ENCODE peak calls at places on chromosomes 5 and 9, in eight cellular contexts. One of them, this sample, is unnamed.
A peak's percentile ranks its signal among the peaks of the same experiment; 100 is the strongest.

GRCh38 chr5:102749416-102750021 is 5.6 kb upstream of the PAM start:
- DNase-seq in Peyer's patch: no peak
- DNase-seq in fibroblast of lung: no peak
- DNase-seq in tibial artery: no peak
- DNase-seq in CD8-positive, alpha-beta T cell: no peak
- DNase-seq in AG04450: no peak
- DNase-seq in prostate gland: no peak
- DNase-seq in right lobe of liver: no peak
- DNase-seq in this sample: no peak

GRCh38 chr9:33346564-33346963 is 55.8 kb downstream of the AQP7 start:
- DNase-seq in Peyer's patch: no peak
- DNase-seq in fibroblast of lung: no peak
- DNase-seq in tibial artery: no peak
- DNase-seq in CD8-positive, alpha-beta T cell: no peak
- DNase-seq in AG04450: no peak
- DNase-seq in prostate gland: no peak
- DNase-seq in right lobe of liver: no peak
- DNase-seq in this sample: no peak

GRCh38 chr5:6867712-6868111 is 154.5 kb downstream of the TENT4A start:
- DNase-seq in Peyer's patch: no peak
- DNase-seq in fibroblast of lung: no peak
- DNase-seq in tibial artery: no peak
- DNase-seq in CD8-positive, alpha-beta T cell: no peak
- DNase-seq in AG04450: no peak
- DNase-seq in prostate gland: no peak
- DNase-seq in right lobe of liver: no peak
- DNase-seq in this sample: no peak

GRCh38 chr5:7756453-7756852 is 94.5 kb downstream of the CFAP90 start:
- DNase-seq in Peyer's patch: no peak
- DNase-seq in fibroblast of lung: no peak
- DNase-seq in tibial artery: peak; percentile 69
- DNase-seq in CD8-positive, alpha-beta T cell: no peak
- DNase-seq in AG04450: no peak
- DNase-seq in prostate gland: no peak
- DNase-seq in right lobe of liver: no peak
- DNase-seq in this sample: no peak

GRCh38 chr5:64637144-64637543 is 53.2 kb upstream of the SHISAL2B start:
- DNase-seq in Peyer's patch: no peak
- DNase-seq in fibroblast of lung: no peak
- DNase-seq in tibial artery: no peak
- DNase-seq in CD8-positive, alpha-beta T cell: no peak
- DNase-seq in AG04450: no peak
- DNase-seq in prostate gland: no peak
- DNase-seq in right lobe of liver: no peak
- DNase-seq in this sample: no peak

GRCh38 chr5:133992429-133993151 is 12.2 kb downstream of the VDAC1 start:
- DNase-seq in Peyer's patch: no peak
- DNase-seq in fibroblast of lung: no peak
- DNase-seq in tibial artery: peak; percentile 70
- DNase-seq in CD8-positive, alpha-beta T cell: no peak
- DNase-seq in AG04450: no peak
- DNase-seq in prostate gland: no peak
- DNase-seq in right lobe of liver: no peak
- DNase-seq in this sample: no peak

GRCh38 chr5:124231794-124232193 is 514.6 kb downstream of the ZNF608 start:
- DNase-seq in Peyer's patch: no peak
- DNase-seq in fibroblast of lung: no peak
- DNase-seq in tibial artery: no peak
- DNase-seq in CD8-positive, alpha-beta T cell: no peak
- DNase-seq in AG04450: no peak
- DNase-seq in prostate gland: no peak
- DNase-seq in right lobe of liver: no peak
- DNase-seq in this sample: no peak

GRCh38 chr9:93244510-93245436 is 60.8 kb downstream of the WNK2 start:
- DNase-seq in Peyer's patch: no peak
- DNase-seq in fibroblast of lung: no peak
- DNase-seq in tibial artery: no peak
- DNase-seq in CD8-positive, alpha-beta T cell: no peak
- DNase-seq in AG04450: no peak
- DNase-seq in prostate gland: no peak
- DNase-seq in right lobe of liver: no peak
- DNase-seq in this sample: no peak

GRCh38 chr9:93096131-93096802 is at the start of gene CARD19:
- DNase-seq in Peyer's patch: peak; percentile 79
- DNase-seq in fibroblast of lung: peak; percentile 50
- DNase-seq in tibial artery: peak; percentile 88
- DNase-seq in CD8-positive, alpha-beta T cell: peak; percentile 55
- DNase-seq in AG04450: no peak
- DNase-seq in prostate gland: peak; percentile 55
- DNase-seq in right lobe of liver: peak; percentile 75
- DNase-seq in this sample: peak; percentile 24

GRCh38 chr9:131874447-131874846 is 134.6 kb upstream of the RAPGEF1 start:
- DNase-seq in Peyer's patch: no peak
- DNase-seq in fibroblast of lung: no peak
- DNase-seq in tibial artery: no peak
- DNase-seq in CD8-positive, alpha-beta T cell: no peak
- DNase-seq in AG04450: no peak
- DNase-seq in prostate gland: no peak
- DNase-seq in right lobe of liver: no peak
- DNase-seq in this sample: no peak

GRCh38 chr9:124139001-124139400 is 118.7 kb upstream of the NEK6 start:
- DNase-seq in Peyer's patch: no peak
- DNase-seq in fibroblast of lung: peak; percentile 76
- DNase-seq in tibial artery: no peak
- DNase-seq in CD8-positive, alpha-beta T cell: no peak
- DNase-seq in AG04450: no peak
- DNase-seq in prostate gland: no peak
- DNase-seq in right lobe of liver: no peak
- DNase-seq in this sample: peak; percentile 84

GRCh38 chr9:21883642-21884041 is 81.2 kb downstream of the MTAP start:
- DNase-seq in Peyer's patch: no peak
- DNase-seq in fibroblast of lung: no peak
- DNase-seq in tibial artery: no peak
- DNase-seq in CD8-positive, alpha-beta T cell: no peak
- DNase-seq in AG04450: no peak
- DNase-seq in prostate gland: no peak
- DNase-seq in right lobe of liver: no peak
- DNase-seq in this sample: no peak

GRCh38 chr9:89868100-89868499 is 263.3 kb downstream of the GADD45G start:
- DNase-seq in Peyer's patch: peak; percentile 7
- DNase-seq in fibroblast of lung: no peak
- DNase-seq in tibial artery: no peak
- DNase-seq in CD8-positive, alpha-beta T cell: no peak
- DNase-seq in AG04450: no peak
- DNase-seq in prostate gland: no peak
- DNase-seq in right lobe of liver: no peak
- DNase-seq in this sample: no peak

GRCh38 chr9:127064335-127064734 is 58.1 kb downstream of the ANGPTL2 start:
- DNase-seq in Peyer's patch: no peak
- DNase-seq in fibroblast of lung: no peak
- DNase-seq in tibial artery: no peak
- DNase-seq in CD8-positive, alpha-beta T cell: no peak
- DNase-seq in AG04450: no peak
- DNase-seq in prostate gland: no peak
- DNase-seq in right lobe of liver: no peak
- DNase-seq in this sample: no peak

GRCh38 chr9:79955300-79955699 is 383.5 kb downstream of the TLE4 start:
- DNase-seq in Peyer's patch: no peak
- DNase-seq in fibroblast of lung: no peak
- DNase-seq in tibial artery: no peak
- DNase-seq in CD8-positive, alpha-beta T cell: no peak
- DNase-seq in AG04450: no peak
- DNase-seq in prostate gland: no peak
- DNase-seq in right lobe of liver: no peak
- DNase-seq in this sample: peak; percentile 3

GRCh38 chr5:177232761-177233160 is 70.8 kb downstream of the RAB24 start:
- DNase-seq in Peyer's patch: no peak
- DNase-seq in fibroblast of lung: peak; percentile 83
- DNase-seq in tibial artery: no peak
- DNase-seq in CD8-positive, alpha-beta T cell: no peak
- DNase-seq in AG04450: no peak
- DNase-seq in prostate gland: no peak
- DNase-seq in right lobe of liver: no peak
- DNase-seq in this sample: peak; percentile 9

GRCh38 chr5:172351240-172351778 is 67.7 kb upstream of the UBTD2 start:
- DNase-seq in Peyer's patch: no peak
- DNase-seq in fibroblast of lung: no peak
- DNase-seq in tibial artery: no peak
- DNase-seq in CD8-positive, alpha-beta T cell: no peak
- DNase-seq in AG04450: no peak
- DNase-seq in prostate gland: no peak
- DNase-seq in right lobe of liver: no peak
- DNase-seq in this sample: no peak

GRCh38 chr5:179008667-179009066 is 13.5 kb upstream of the GRM6 start:
- DNase-seq in Peyer's patch: no peak
- DNase-seq in fibroblast of lung: no peak
- DNase-seq in tibial artery: no peak
- DNase-seq in CD8-positive, alpha-beta T cell: no peak
- DNase-seq in AG04450: no peak
- DNase-seq in prostate gland: no peak
- DNase-seq in right lobe of liver: no peak
- DNase-seq in this sample: peak; percentile 11
- TF ChIP-seq CTCF in Peyer's patch: no peak
- TF ChIP-seq CTCF in fibroblast of lung: no peak
- TF ChIP-seq CTCF in tibial artery: no peak
- TF ChIP-seq CTCF in CD8-positive, alpha-beta T cell: no peak
- TF ChIP-seq CTCF in AG04450: peak; percentile 6
- TF ChIP-seq CTCF in prostate gland: no peak
- TF ChIP-seq CTCF in right lobe of liver: no peak
- TF ChIP-seq CTCF in this sample: peak; percentile 22

GRCh38 chr5:149404746-149405549 is 25.9 kb upstream of the IL17B start:
- DNase-seq in Peyer's patch: no peak
- DNase-seq in fibroblast of lung: peak; percentile 88
- DNase-seq in tibial artery: peak; percentile 70
- DNase-seq in CD8-positive, alpha-beta T cell: no peak
- DNase-seq in AG04450: no peak
- DNase-seq in prostate gland: no peak
- DNase-seq in right lobe of liver: no peak
- DNase-seq in this sample: peak; percentile 57

GRCh38 chr5:149406203-149406978 is 27.3 kb upstream of the IL17B start:
- DNase-seq in Peyer's patch: no peak
- DNase-seq in fibroblast of lung: peak; percentile 88
- DNase-seq in tibial artery: peak; percentile 98
- DNase-seq in CD8-positive, alpha-beta T cell: no peak
- DNase-seq in AG04450: peak; percentile 88
- DNase-seq in prostate gland: no peak
- DNase-seq in right lobe of liver: peak; percentile 57
- DNase-seq in this sample: peak; percentile 96

GRCh38 chr5:149405550-149406202 is 26.6 kb upstream of the IL17B start:
- DNase-seq in Peyer's patch: no peak
- DNase-seq in fibroblast of lung: no peak
- DNase-seq in tibial artery: peak; percentile 93
- DNase-seq in CD8-positive, alpha-beta T cell: no peak
- DNase-seq in AG04450: no peak
- DNase-seq in prostate gland: no peak
- DNase-seq in right lobe of liver: no peak
- DNase-seq in this sample: peak; percentile 25

GRCh38 chr5:149402291-149402690 is 23.2 kb upstream of the IL17B start:
- DNase-seq in Peyer's patch: no peak
- DNase-seq in fibroblast of lung: no peak
- DNase-seq in tibial artery: peak; percentile 39
- DNase-seq in CD8-positive, alpha-beta T cell: no peak
- DNase-seq in AG04450: no peak
- DNase-seq in prostate gland: no peak
- DNase-seq in right lobe of liver: no peak
- DNase-seq in this sample: no peak

GRCh38 chr5:149403923-149404745 is 25.0 kb upstream of the IL17B start:
- DNase-seq in Peyer's patch: no peak
- DNase-seq in fibroblast of lung: peak; percentile 93
- DNase-seq in tibial artery: peak; percentile 52
- DNase-seq in CD8-positive, alpha-beta T cell: no peak
- DNase-seq in AG04450: no peak
- DNase-seq in prostate gland: no peak
- DNase-seq in right lobe of liver: no peak
- DNase-seq in this sample: peak; percentile 57
- H3K4me3 ChIP-seq in Peyer's patch: no peak overlapping the region
- H3K4me3 ChIP-seq in fibroblast of lung: no peak overlapping the region
- H3K4me3 ChIP-seq in tibial artery: no peak overlapping the region
- H3K4me3 ChIP-seq in CD8-positive, alpha-beta T cell: no peak overlapping the region
- H3K4me3 ChIP-seq in AG04450: peak overlapping the region; percentile 41
- H3K4me3 ChIP-seq in prostate gland: no peak overlapping the region
- H3K4me3 ChIP-seq in right lobe of liver: no peak overlapping the region
- H3K4me3 ChIP-seq in this sample: no peak overlapping the region

DNA sequence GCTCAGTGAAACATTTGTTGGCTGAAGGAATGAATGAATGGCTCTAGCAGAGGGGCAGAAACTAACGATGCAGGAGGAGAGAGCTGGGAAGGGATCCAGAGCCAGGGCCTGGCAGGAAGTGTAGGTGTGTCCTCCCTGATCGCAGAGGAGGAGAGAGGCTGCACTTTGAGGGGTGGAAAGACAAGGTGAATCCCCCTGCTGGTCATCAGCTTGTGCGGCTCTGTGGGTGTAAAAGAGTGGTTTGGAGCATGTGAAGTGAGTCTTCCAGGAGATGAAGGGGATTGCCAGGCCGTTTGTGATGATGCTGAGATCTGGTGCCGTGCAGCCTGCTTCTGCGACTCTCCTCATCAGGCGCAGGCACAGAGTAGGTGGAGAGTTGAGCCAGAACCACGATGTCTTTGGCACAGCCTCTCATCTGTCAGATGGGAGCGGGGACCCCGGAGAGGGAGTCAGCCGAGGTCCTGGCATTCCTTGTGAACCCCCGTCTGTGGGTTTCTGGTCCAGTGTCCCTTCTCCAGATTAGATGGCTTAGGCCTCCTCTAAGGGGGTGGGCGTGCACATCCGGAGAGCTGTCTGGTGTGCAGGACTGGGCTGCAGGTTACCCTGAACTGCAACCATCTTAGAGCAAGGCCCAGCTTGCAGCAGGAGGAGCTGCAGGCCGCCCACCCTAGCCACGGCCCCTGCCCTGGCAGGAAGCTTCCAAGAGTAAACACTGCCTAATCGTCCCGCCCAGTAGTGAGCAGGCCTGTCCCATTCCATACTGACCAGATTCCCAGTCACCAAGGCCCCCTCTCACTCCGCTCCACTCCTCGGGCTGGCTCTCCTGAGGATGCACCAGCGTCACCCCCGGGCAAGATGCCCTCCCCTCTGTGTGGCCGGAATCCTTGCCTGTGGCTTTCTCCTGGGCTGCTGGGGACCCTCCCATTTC is at the start of gene ADAMTS13:
- DNase-seq in Peyer's patch: no peak
- DNase-seq in fibroblast of lung: no peak
- DNase-seq in tibial artery: no peak
- DNase-seq in CD8-positive, alpha-beta T cell: peak; percentile 44
- DNase-seq in AG04450: no peak
- DNase-seq in prostate gland: no peak
- DNase-seq in right lobe of liver: no peak
- DNase-seq in this sample: no peak
- TF ChIP-seq CTCF in Peyer's patch: no peak
- TF ChIP-seq CTCF in fibroblast of lung: no peak
- TF ChIP-seq CTCF in tibial artery: no peak
- TF ChIP-seq CTCF in CD8-positive, alpha-beta T cell: no peak
- TF ChIP-seq CTCF in AG04450: peak; percentile 35
- TF ChIP-seq CTCF in prostate gland: no peak
- TF ChIP-seq CTCF in right lobe of liver: no peak
- TF ChIP-seq CTCF in this sample: no peak

DNA sequence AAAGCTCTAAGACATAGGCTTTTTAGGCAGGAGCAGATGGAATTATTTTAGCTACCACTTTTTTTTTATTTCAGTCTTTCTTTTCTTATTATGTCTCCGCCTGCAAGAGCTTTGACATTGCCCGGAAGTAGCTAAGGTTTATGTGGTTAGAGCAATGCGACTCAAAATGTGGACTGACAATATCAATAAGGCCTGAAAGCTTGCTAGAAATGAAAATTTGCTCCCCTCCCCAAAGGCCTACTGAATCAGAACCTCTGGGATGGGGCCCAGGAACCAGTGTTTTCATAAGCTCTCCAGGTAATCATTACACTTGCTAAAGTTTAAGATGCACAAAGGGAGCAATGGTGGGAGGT is 81.2 kb downstream of the SUSD1 start:
- DNase-seq in Peyer's patch: no peak
- DNase-seq in fibroblast of lung: no peak
- DNase-seq in tibial artery: no peak
- DNase-seq in CD8-positive, alpha-beta T cell: no peak
- DNase-seq in AG04450: no peak
- DNase-seq in prostate gland: no peak
- DNase-seq in right lobe of liver: no peak
- DNase-seq in this sample: no peak
- H3K4me3 ChIP-seq in Peyer's patch: no peak overlapping the region
- H3K4me3 ChIP-seq in fibroblast of lung: no peak overlapping the region
- H3K4me3 ChIP-seq in tibial artery: no peak overlapping the region
- H3K4me3 ChIP-seq in CD8-positive, alpha-beta T cell: no peak overlapping the region
- H3K4me3 ChIP-seq in AG04450: no peak overlapping the region
- H3K4me3 ChIP-seq in prostate gland: no peak overlapping the region
- H3K4me3 ChIP-seq in right lobe of liver: no peak overlapping the region
- H3K4me3 ChIP-seq in this sample: no peak overlapping the region